ENCODE peak calls at places on chromosomes 2 and 18, in ten cellular contexts. V is IMR-90; F is M059J; W is NAMALWA; O is RCC 7860; C is activated T-helper 1 cell treated with anti-CD3 and anti-CD28 coated beads, Interleukin-12 subunit alpha, Interleukin-12 subunit beta, Interleukin-2, Interleukin-4 antibody, amounts not matched to agents 30 ng/mL and 10 ng/mL and 1 ng/mL, durations not matched to agents 14 hours and 24 hours and 36 hours; M is ovary; E is stimulated activated naive CD8-positive, alpha-beta T cell treated with anti-CD3 and anti-CD28 coated beads, Interleukin-15, amount 100 ng/mL, for 72 hours; G is KG1; A is globus pallidus. R is an unnamed sample.

GRCh38 chr2:68913359-68913758 is 39.3 kb downstream of the GKN2 start:
- DNase-seq in V (no peak), F (no peak), W (no peak), O (no peak), C (no peak), M (no peak), E (no peak), G (no peak), A (no peak), R (no peak)

GRCh38 chr18:35352778-35353177 is 8.6 kb upstream of the ZNF24 start:
- DNase-seq in V (no peak), F (no peak), W (no peak), O (no peak), C (no peak), M (no peak), E (no peak), G (no peak), A (no peak), R (no peak)

GRCh38 chr2:144421606-144422510 is 98.1 kb downstream of the ZEB2 start:
- DNase-seq in V (no peak), F (no peak), W (no peak), O (no peak), C (no peak), M (no peak), E (no peak), G (no peak), A (no peak), R (no peak)

GRCh38 chr18:25247725-25248124 is 104.2 kb downstream of the ZNF521 start:
- DNase-seq in V (peak; percentile 77), F (peak; percentile 66), W (no peak), O (no peak), C (no peak), M (no peak), E (no peak), G (no peak), A (no peak), R (no peak)

GRCh38 chr2:33372940-33373553 is 103.4 kb upstream of the RASGRP3 start:
- DNase-seq in V (peak; percentile 28), F (peak; percentile 49), W (peak; percentile 64), O (peak; percentile 18), C (no peak), M (no peak), E (peak; percentile 19), G (peak; percentile 36), A (peak; percentile 54), R (no peak)

GRCh38 chr2:151051584-151052220 is 210.0 kb downstream of the RBM43 start:
- DNase-seq in V (peak; percentile 67), F (peak; percentile 57), W (peak; percentile 71), O (peak; percentile 43), C (no peak), M (no peak), E (peak; percentile 17), G (peak; percentile 12), A (peak; percentile 33), R (no peak)

GRCh38 chr18:9082763-9083510 is 19.6 kb upstream of the NDUFV2 start:
- DNase-seq in V (no peak), F (no peak), W (no peak), O (no peak), C (peak; percentile 51), M (no peak), E (peak; percentile 60), G (peak; percentile 67), A (no peak), R (no peak)

GRCh38 chr2:171999125-171999524 is 628 bp upstream of the METAP1D start:
- DNase-seq in V (no peak), F (no peak), W (no peak), O (no peak), C (no peak), M (no peak), E (peak; percentile 4), G (no peak), A (no peak), R (no peak)

GRCh38 chr2:176080540-176081355 is 3.0 kb downstream of the EVX2 start:
- DNase-seq in V (no peak), F (no peak), W (no peak), O (no peak), C (no peak), M (no peak), E (no peak), G (no peak), A (no peak), R (no peak)

GRCh38 chr18:77140439-77141109 is 8.0 kb upstream of the MBP start:
- DNase-seq in V (no peak), F (no peak), W (no peak), O (no peak), C (peak; percentile 45), M (no peak), E (no peak), G (no peak), A (no peak), R (no peak)

GRCh38 chr2:157181234-157181633 is 76.3 kb upstream of the GALNT5 start:
- DNase-seq in V (peak; percentile 42), F (no peak), W (no peak), O (no peak), C (no peak), M (no peak), E (no peak), G (no peak), A (no peak), R (no peak)

GRCh38 chr2:119174993-119175347 is 16.4 kb upstream of the C1QL2 start:
- DNase-seq in V (no peak), F (peak; percentile 56), W (no peak), O (no peak), C (no peak), M (no peak), E (no peak), G (no peak), A (no peak), R (no peak)

GRCh38 chr2:148876589-148877402 is 1.8 kb downstream of the KIF5C start:
- DNase-seq in V (no peak), F (peak; percentile 11), W (no peak), O (no peak), C (peak; percentile 62), M (no peak), E (peak; percentile 38), G (no peak), A (peak; percentile 69), R (peak; percentile 62)

GRCh38 chr2:24048662-24049484 is 668 bp upstream of the FKBP1B start:
- DNase-seq in V (no peak), F (peak; percentile 37), W (no peak), O (no peak), C (no peak), M (no peak), E (peak; percentile 10), G (no peak), A (no peak), R (no peak)

GRCh38 chr2:208819190-208819589 is 412.6 kb downstream of the PTH2R start:
- DNase-seq in V (no peak), F (no peak), W (no peak), O (no peak), C (no peak), M (no peak), E (no peak), G (no peak), A (no peak), R (no peak)

GRCh38 chr2:84435331-84436081 is 23.6 kb downstream of the SUCLG1 start:
- DNase-seq in V (peak; percentile 93), F (peak; percentile 13), W (no peak), O (no peak), C (no peak), M (no peak), E (no peak), G (no peak), A (peak; percentile 77), R (no peak)

GRCh38 chr2:215851091-215851490 is 162.3 kb downstream of the MREG start:
- DNase-seq in V (peak; percentile 69), F (peak; percentile 48), W (no peak), O (no peak), C (no peak), M (no peak), E (no peak), G (no peak), A (no peak), R (no peak)

GRCh38 chr2:45851111-45851510 is 199.6 kb downstream of the PRKCE start:
- DNase-seq in V (no peak), F (no peak), W (no peak), O (no peak), C (no peak), M (no peak), E (no peak), G (no peak), A (no peak), R (no peak)

GRCh38 chr2:110999626-111000025 is 121.1 kb upstream of the BCL2L11 start:
- DNase-seq in V (no peak), F (no peak), W (no peak), O (no peak), C (no peak), M (no peak), E (no peak), G (no peak), A (no peak), R (no peak)

GRCh38 chr18:74316257-74317180 is 880 bp downstream of the C18orf63 start:
- DNase-seq in V (peak; percentile 84), F (peak; percentile 92), W (no peak), O (peak; percentile 85), C (no peak), M (no peak), E (no peak), G (no peak), A (no peak), R (no peak)

GRCh38 chr2:234249873-234250272 is 199.4 kb downstream of the SPP2 start:
- DNase-seq in V (peak; percentile 48), F (peak; percentile 98), W (no peak), O (peak; percentile 89), C (no peak), M (no peak), E (no peak), G (no peak), A (no peak), R (no peak)

GRCh38 chr18:10304853-10305252 is 149.6 kb upstream of the APCDD1 start:
- DNase-seq in V (peak; percentile 79), F (peak; percentile 46), W (no peak), O (no peak), C (no peak), M (no peak), E (no peak), G (no peak), A (no peak), R (no peak)

GRCh38 chr18:41771971-41772370 is 183.1 kb upstream of the PIK3C3 start:
- DNase-seq in V (peak; percentile 7), F (peak; percentile 71), W (no peak), O (no peak), C (no peak), M (no peak), E (no peak), G (no peak), A (no peak), R (no peak)

GRCh38 chr18:44805176-44805575 is 124.5 kb downstream of the SETBP1 start:
- DNase-seq in V (no peak), F (no peak), W (no peak), O (no peak), C (no peak), M (no peak), E (no peak), G (no peak), A (no peak), R (no peak)

GRCh38 chr2:113791697-113792590 is 35.5 kb upstream of the SLC35F5 start:
- DNase-seq in V (peak; percentile 32), F (peak; percentile 90), W (peak; percentile 21), O (peak; percentile 98), C (no peak), M (no peak), E (peak; percentile 22), G (no peak), A (no peak), R (no peak)

GRCh38 chr2:25250331-25251031 is 82.1 kb upstream of the POMC start:
- DNase-seq in V (peak; percentile 92), F (no peak), W (no peak), O (no peak), C (no peak), M (no peak), E (no peak), G (no peak), A (no peak), R (no peak)

GRCh38 chr2:219174801-219175200 is 1.9 kb downstream of the CNPPD1 start:
- DNase-seq in V (no peak), F (no peak), W (no peak), O (no peak), C (no peak), M (no peak), E (no peak), G (no peak), A (no peak), R (no peak)

GRCh38 chr2:233247744-233248143 is 3.7 kb upstream of the ATG16L1 start:
- DNase-seq in V (peak; percentile 34), F (peak; percentile 94), W (no peak), O (peak; percentile 86), C (peak; percentile 51), M (no peak), E (peak; percentile 73), G (no peak), A (no peak), R (peak; percentile 51)